ENCODE peak calls at places on chromosomes 1 and 21, in four cellular contexts. I, O, A and X are unnamed samples.

GRCh38 chr1:204319462-204319861 is 40.3 kb downstream of the PLEKHA6 start:
- DNase-seq in O (no peak), A (no peak), I (no peak), X (no peak)

GRCh38 chr1:246012271-246012854 is 494.7 kb downstream of the SMYD3 start:
- DNase-seq in I (peak), O (peak), A (peak), X (no peak)

GRCh38 chr21:41024341-41025056 is 143.5 kb upstream of the BACE2 start:
- DNase-seq in I (no peak), O (peak), A (no peak), X (no peak)

GRCh38 chr1:246008256-246008901 is 498.7 kb downstream of the SMYD3 start:
- DNase-seq in I (no peak), A (no peak), O (no peak), X (no peak)

GRCh38 chr1:103416681-103417318 is 108.7 kb upstream of the RNPC3 start:
- DNase-seq in I (no peak), O (no peak), A (no peak), X (no peak)

GRCh38 chr1:88302843-88303486 is 381.1 kb upstream of the PKN2 start:
- DNase-seq in I (no peak), O (peak), A (no peak), X (no peak)

GRCh38 chr1:98005326-98006010 is 84.6 kb upstream of the DPYD start:
- DNase-seq in A (no peak), O (no peak), I (no peak), X (no peak)

GRCh38 chr1:15700510-15700909 is 16.4 kb downstream of the PLEKHM2 start:
- DNase-seq in O (no peak), I (no peak), A (no peak), X (no peak)

GRCh38 chr1:32754282-32755097 is 51.9 kb upstream of the SYNC start:
- DNase-seq in O (no peak), A (peak), I (peak), X (no peak)

GRCh38 chr1:59698386-59698785 is 116.4 kb upstream of the HOOK1 start:
- DNase-seq in O (no peak), I (no peak), A (no peak), X (no peak)
- H3K4me3 ChIP-seq in O (no peak), I (no peak), A (no peak), X (no peak)

DNA sequence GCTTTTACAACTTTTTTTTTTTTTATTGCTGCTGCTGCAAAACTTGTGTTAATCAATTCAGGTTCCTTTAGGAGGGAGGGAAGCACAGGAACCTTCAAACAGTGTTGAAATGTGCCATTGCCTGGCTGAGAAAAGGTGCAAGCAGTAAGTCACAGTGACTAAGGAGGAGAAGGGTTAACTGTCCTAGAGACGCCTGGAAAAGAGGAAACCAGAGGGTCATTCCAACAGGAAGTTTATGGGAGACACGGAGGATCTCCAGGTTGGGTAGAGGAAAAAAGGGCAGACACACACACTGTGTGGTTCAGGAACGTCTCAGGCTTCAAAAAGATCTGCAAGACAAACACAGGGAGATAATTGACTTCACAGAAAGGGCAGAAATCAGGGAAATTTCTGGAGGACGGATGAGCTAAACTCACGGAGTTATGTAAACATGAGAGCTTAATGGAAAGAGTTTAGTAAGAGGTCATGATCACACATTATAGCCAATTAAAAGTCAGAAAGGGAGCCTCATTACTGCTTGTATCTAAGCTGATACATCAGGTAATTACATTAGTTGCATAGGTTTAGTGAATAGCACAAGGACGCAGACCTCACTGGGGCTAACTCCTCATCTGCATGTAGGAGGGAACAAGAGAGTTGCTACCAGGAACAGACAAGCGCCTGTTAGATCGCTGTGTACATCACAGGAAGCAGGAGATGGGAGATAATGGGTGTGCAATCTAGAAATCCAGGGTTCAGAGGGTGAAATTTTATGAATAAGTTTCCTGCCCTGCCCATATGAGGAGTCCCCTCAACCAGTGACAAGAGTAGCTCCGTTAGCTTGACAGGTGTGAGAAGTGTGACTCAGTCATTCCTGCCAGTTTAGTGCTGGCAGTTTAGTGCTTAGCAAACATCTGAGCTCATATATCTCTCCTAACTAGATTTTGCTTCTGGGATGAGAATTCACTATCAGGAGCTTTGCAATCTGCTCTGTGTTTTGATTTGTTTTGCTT is 96.6 kb upstream of the TNR start:
- DNase-seq in I (no peak), A (no peak), O (no peak), X (no peak)
- H3K4me3 ChIP-seq in I (no peak), A (no peak), O (no peak), X (no peak)

GRCh38 chr1:27391511-27392095 is 819 bp upstream of the GPR3 start:
- DNase-seq in A (no peak), O (no peak), I (no peak), X (no peak)
- H3K4me3 ChIP-seq in A (peak), O (peak), I (peak), X (peak)

GRCh38 chr1:89843279-89844121 is 22.7 kb downstream of the LRRC8D start:
- DNase-seq in I (peak), A (peak), O (peak), X (peak)

GRCh38 chr1:89844860-89845259 is 24.0 kb downstream of the LRRC8D start:
- DNase-seq in I (no peak), A (peak), O (no peak), X (no peak)

GRCh38 chr1:89842547-89843278 is 21.9 kb downstream of the LRRC8D start:
- DNase-seq in A (no peak), O (no peak), I (no peak), X (no peak)

GRCh38 chr1:89841507-89841906 is 20.7 kb downstream of the LRRC8D start:
- DNase-seq in A (no peak), I (no peak), O (no peak), X (no peak)

GRCh38 chr1:89844236-89844807 is 23.5 kb downstream of the LRRC8D start:
- DNase-seq in A (peak), I (no peak), O (no peak), X (peak)
- H3K4me3 ChIP-seq in A (peak), I (peak), O (peak), X (peak)

DNA sequence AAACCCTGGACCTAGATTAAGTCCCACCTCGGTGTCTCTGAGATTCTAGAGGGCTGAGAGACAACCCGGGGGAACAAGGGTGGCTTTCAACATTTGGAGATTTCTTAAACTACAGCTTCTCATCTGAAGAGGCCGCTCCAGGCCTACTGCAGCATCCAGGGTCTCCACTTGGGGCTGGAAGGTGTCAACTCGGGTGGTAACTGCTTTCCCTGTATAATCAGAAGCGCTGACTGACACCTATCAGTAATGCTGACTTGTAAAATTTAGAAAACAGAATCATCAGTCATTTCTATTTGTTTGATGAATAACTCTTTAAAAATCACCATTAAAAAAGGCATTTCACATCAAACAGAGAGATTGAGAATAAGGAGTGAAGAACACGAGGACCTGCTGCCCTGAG is 226.0 kb downstream of the PBX1 start:
- DNase-seq in A (no peak), O (no peak), I (no peak), X (no peak)
- H3K4me3 ChIP-seq in A (no peak), O (no peak), I (no peak), X (no peak)

GRCh38 chr21:36208326-36209013 is 51.8 kb downstream of the DOP1B start:
- DNase-seq in O (no peak), I (no peak), A (no peak), X (no peak)
- H3K4me3 ChIP-seq in O (no peak), I (peak), A (no peak), X (no peak)

GRCh38 chr1:107058245-107059032 is 2.0 kb downstream of the PRMT6 start:
- DNase-seq in I (no peak), O (no peak), A (no peak), X (no peak)
- H3K4me3 ChIP-seq in I (no peak), O (no peak), A (no peak), X (no peak)